ENCODE peak calls at places on chromosomes 6 and 20, in seven cellular contexts. Y is activated T-helper 1 cell treated with anti-CD3 and anti-CD28 coated beads, Interleukin-2, amount 50 U/mL, for 16 hours; H is epithelial cell of esophagus; W is tibial artery; A is stimulated activated CD8-positive, alpha-beta memory T cell treated with anti-CD3 and anti-CD28 coated beads, Interleukin-7, amount 100 ng/mL, for 4 hours; R is AG10803; V is Peyer's patch. I is an unnamed sample.

GRCh38 chr6:16324622-16325225 is 86.3 kb downstream of the GMPR start:
- DNase-seq in Y (no peak), H (no peak), W (no peak), A (no peak), R (no peak), V (no peak), I (no peak)

GRCh38 chr20:9912858-9913434 is 74.1 kb upstream of the PAK5 start:
- DNase-seq in Y (no peak), H (peak), W (peak), A (no peak), R (peak), V (no peak), I (peak)

GRCh38 chr6:135088818-135089809 is 34.5 kb upstream of the HBS1L start:
- DNase-seq in Y (no peak), H (peak), W (no peak), A (peak), R (peak), V (no peak), I (peak)

GRCh38 chr20:60036346-60037119 is 78.3 kb downstream of the CDH26 start:
- DNase-seq in Y (no peak), H (no peak), W (no peak), A (no peak), R (no peak), V (no peak), I (no peak)

GRCh38 chr6:36383608-36384007 is 3.9 kb downstream of the ETV7 start:
- DNase-seq in Y (no peak), H (peak), W (no peak), A (no peak), R (no peak), V (no peak), I (peak)

GRCh38 chr20:40467703-40468411 is 221.2 kb downstream of the MAFB start:
- DNase-seq in Y (no peak), H (no peak), W (no peak), A (no peak), R (no peak), V (no peak), I (no peak)

GRCh38 chr20:6665161-6665560 is 102.3 kb upstream of the BMP2 start:
- DNase-seq in Y (no peak), H (peak), W (no peak), A (no peak), R (no peak), V (no peak), I (no peak)

GRCh38 chr20:33951171-33951570 is 42.5 kb upstream of the RALY start:
- DNase-seq in Y (no peak), H (no peak), W (no peak), A (no peak), R (no peak), V (no peak), I (no peak)

GRCh38 chr6:35228483-35228882 is 14.7 kb downstream of the SCUBE3 start:
- DNase-seq in Y (no peak), H (no peak), W (no peak), A (no peak), R (no peak), V (no peak), I (no peak)